ENCODE peak calls at places on chromosome 11, in four cellular contexts. One of them, this sample, is unnamed.

GRCh38 chr11:16604784-16605439 is 133.5 kb upstream of the C11orf58 start:
- DNase-seq in neural progenitor cell: peak; percentile 72
- DNase-seq in bronchial epithelial cell: peak; percentile 21
- DNase-seq in fibroblast of villous mesenchyme: peak; percentile 27
- DNase-seq in this sample: peak; percentile 29

GRCh38 chr11:68402355-68403031 is 58.1 kb upstream of the PPP6R3 start:
- DNase-seq in neural progenitor cell: peak; percentile 19
- DNase-seq in bronchial epithelial cell: no peak
- DNase-seq in fibroblast of villous mesenchyme: no peak
- DNase-seq in this sample: no peak

GRCh38 chr11:118198370-118198769 is 21.9 kb upstream of the SCN2B start:
- DNase-seq in fibroblast of villous mesenchyme: peak; percentile 51
- DNase-seq in bronchial epithelial cell: peak; percentile 54
- DNase-seq in neural progenitor cell: peak; percentile 82
- DNase-seq in this sample: peak; percentile 71

GRCh38 chr11:42555197-42555596 is 756.6 kb upstream of the API5 start:
- DNase-seq in bronchial epithelial cell: no peak
- DNase-seq in neural progenitor cell: no peak
- DNase-seq in fibroblast of villous mesenchyme: no peak
- DNase-seq in this sample: no peak

GRCh38 chr11:84687433-84687832 is 939.7 kb downstream of the DLG2 start:
- DNase-seq in neural progenitor cell: no peak
- DNase-seq in fibroblast of villous mesenchyme: no peak
- DNase-seq in bronchial epithelial cell: peak; percentile 89
- DNase-seq in this sample: no peak

GRCh38 chr11:36292311-36292722 is 3.1 kb upstream of the COMMD9 start:
- DNase-seq in bronchial epithelial cell: peak; percentile 43
- DNase-seq in fibroblast of villous mesenchyme: peak; percentile 65
- DNase-seq in neural progenitor cell: peak; percentile 47
- DNase-seq in this sample: peak; percentile 73

GRCh38 chr11:17439316-17439782 is 37.3 kb downstream of the ABCC8 start:
- DNase-seq in fibroblast of villous mesenchyme: no peak
- DNase-seq in neural progenitor cell: no peak
- DNase-seq in bronchial epithelial cell: peak; percentile 4
- DNase-seq in this sample: no peak

GRCh38 chr11:106988151-106988806 is 30.0 kb downstream of the GUCY1A2 start:
- DNase-seq in fibroblast of villous mesenchyme: peak; percentile 88
- DNase-seq in bronchial epithelial cell: peak; percentile 51
- DNase-seq in neural progenitor cell: no peak
- DNase-seq in this sample: peak; percentile 67

GRCh38 chr11:113245216-113245615 is 69.2 kb upstream of the TTC12 start:
- DNase-seq in bronchial epithelial cell: no peak
- DNase-seq in neural progenitor cell: no peak
- DNase-seq in fibroblast of villous mesenchyme: peak; percentile 19
- DNase-seq in this sample: no peak

GRCh38 chr11:114738954-114739353 is 60.6 kb downstream of the NXPE2 start:
- DNase-seq in bronchial epithelial cell: peak; percentile 65
- DNase-seq in neural progenitor cell: peak; percentile 71
- DNase-seq in fibroblast of villous mesenchyme: peak; percentile 51
- DNase-seq in this sample: peak; percentile 55

GRCh38 chr11:209275-210121 is 2.0 kb downstream of the RIC8A start:
- DNase-seq in fibroblast of villous mesenchyme: no peak
- DNase-seq in bronchial epithelial cell: no peak
- DNase-seq in neural progenitor cell: no peak
- DNase-seq in this sample: peak; percentile 31

GRCh38 chr11:37616291-37616690 is 1018.3 kb upstream of the RAG2 start:
- DNase-seq in bronchial epithelial cell: no peak
- DNase-seq in neural progenitor cell: no peak
- DNase-seq in fibroblast of villous mesenchyme: no peak
- DNase-seq in this sample: no peak

GRCh38 chr11:125345706-125346561 is 150.1 kb downstream of the FEZ1 start:
- DNase-seq in bronchial epithelial cell: peak; percentile 27
- DNase-seq in neural progenitor cell: peak; percentile 89
- DNase-seq in fibroblast of villous mesenchyme: peak; percentile 73
- DNase-seq in this sample: peak; percentile 92

GRCh38 chr11:27012254-27012921 is 18.5 kb downstream of the FIBIN start:
- DNase-seq in fibroblast of villous mesenchyme: peak; percentile 92
- DNase-seq in bronchial epithelial cell: peak; percentile 29
- DNase-seq in neural progenitor cell: peak; percentile 26
- DNase-seq in this sample: peak; percentile 51
- H3K4me3 ChIP-seq in fibroblast of villous mesenchyme: peak overlapping the region; percentile 32
- H3K4me3 ChIP-seq in bronchial epithelial cell: no peak overlapping the region
- H3K4me3 ChIP-seq in neural progenitor cell: no peak overlapping the region
- H3K4me3 ChIP-seq in this sample: no peak overlapping the region

GRCh38 chr11:121648306-121648705 is 195.5 kb upstream of the SORL1-AS1 start:
- DNase-seq in bronchial epithelial cell: no peak
- DNase-seq in fibroblast of villous mesenchyme: no peak
- DNase-seq in neural progenitor cell: no peak
- DNase-seq in this sample: no peak
- TF ChIP-seq CTCF in bronchial epithelial cell: no peak
- TF ChIP-seq CTCF in fibroblast of villous mesenchyme: no peak
- TF ChIP-seq CTCF in neural progenitor cell: peak; percentile 11
- TF ChIP-seq CTCF in this sample: no peak

DNA sequence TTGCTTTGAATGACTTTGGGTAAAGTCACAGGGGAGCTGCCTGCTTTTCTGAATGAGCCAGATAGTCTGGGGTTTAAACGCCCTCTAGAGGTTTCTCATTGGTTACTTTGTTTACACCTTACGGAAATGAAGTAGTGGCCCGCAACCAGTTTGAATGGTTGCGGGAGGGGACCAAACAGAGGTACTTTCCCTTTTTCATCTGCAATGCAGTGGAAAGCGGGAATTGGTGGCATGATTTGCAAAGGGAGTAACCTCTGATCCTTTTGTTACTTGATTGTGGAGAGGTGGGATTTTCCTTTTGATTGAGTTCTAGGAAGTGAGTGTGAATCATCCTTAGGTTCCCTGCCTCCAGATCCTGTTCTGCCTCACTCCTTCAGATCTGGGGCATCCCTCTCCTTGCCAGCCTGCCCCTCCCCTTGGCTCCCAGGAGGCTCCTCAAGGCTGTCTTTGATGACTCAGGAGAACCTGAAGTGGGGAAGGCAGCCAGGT is 15.9 kb upstream of the GLYATL1 start:
- DNase-seq in neural progenitor cell: peak; percentile 70
- DNase-seq in fibroblast of villous mesenchyme: peak; percentile 17
- DNase-seq in bronchial epithelial cell: peak; percentile 91
- DNase-seq in this sample: peak; percentile 29
- H3K4me3 ChIP-seq in neural progenitor cell: no peak overlapping the region
- H3K4me3 ChIP-seq in fibroblast of villous mesenchyme: no peak overlapping the region
- H3K4me3 ChIP-seq in bronchial epithelial cell: peak overlapping the region; percentile 14
- H3K4me3 ChIP-seq in this sample: no peak overlapping the region

GRCh38 chr11:41175304-41175972 is 284.0 kb downstream of the LRRC4C start:
- DNase-seq in bronchial epithelial cell: peak; percentile 12
- DNase-seq in neural progenitor cell: peak; percentile 4
- DNase-seq in fibroblast of villous mesenchyme: no peak
- DNase-seq in this sample: no peak

GRCh38 chr11:41177791-41178190 is 281.7 kb downstream of the LRRC4C start:
- DNase-seq in neural progenitor cell: no peak
- DNase-seq in bronchial epithelial cell: no peak
- DNase-seq in fibroblast of villous mesenchyme: no peak
- DNase-seq in this sample: no peak
- TF ChIP-seq CTCF in neural progenitor cell: no peak
- TF ChIP-seq CTCF in bronchial epithelial cell: no peak
- TF ChIP-seq CTCF in fibroblast of villous mesenchyme: no peak
- TF ChIP-seq CTCF in this sample: no peak

DNA sequence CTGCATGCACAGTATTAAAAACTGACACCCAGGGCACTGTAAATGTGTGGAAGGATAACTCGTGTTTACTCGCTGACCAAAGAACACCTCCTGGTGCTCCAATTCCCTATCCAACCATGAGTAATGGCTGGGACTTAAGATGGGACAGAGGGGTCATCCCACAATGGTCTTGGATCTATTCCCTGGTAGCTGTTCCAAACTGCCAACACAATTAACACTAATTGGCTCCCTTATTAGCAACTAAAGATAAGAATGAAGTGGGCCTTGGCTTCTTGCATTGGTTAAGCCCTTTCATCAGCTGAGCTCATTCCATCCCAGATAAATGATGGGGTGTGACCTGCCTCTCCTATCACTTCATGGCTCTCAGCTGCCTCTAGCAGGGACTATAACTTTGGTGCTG is 1.5 kb upstream of the SIK3 start:
- DNase-seq in bronchial epithelial cell: no peak
- DNase-seq in fibroblast of villous mesenchyme: no peak
- DNase-seq in neural progenitor cell: peak; percentile 38
- DNase-seq in this sample: no peak
- H3K4me3 ChIP-seq in bronchial epithelial cell: no peak overlapping the region
- H3K4me3 ChIP-seq in fibroblast of villous mesenchyme: no peak overlapping the region
- H3K4me3 ChIP-seq in neural progenitor cell: no peak overlapping the region
- H3K4me3 ChIP-seq in this sample: no peak overlapping the region

GRCh38 chr11:28529046-28529445 is 420.9 kb downstream of the METTL15 start:
- DNase-seq in bronchial epithelial cell: no peak
- DNase-seq in fibroblast of villous mesenchyme: peak; percentile 81
- DNase-seq in neural progenitor cell: no peak
- DNase-seq in this sample: peak; percentile 27

GRCh38 chr11:28528217-28528616 is 420.0 kb downstream of the METTL15 start:
- DNase-seq in fibroblast of villous mesenchyme: no peak
- DNase-seq in neural progenitor cell: no peak
- DNase-seq in bronchial epithelial cell: no peak
- DNase-seq in this sample: no peak

GRCh38 chr11:28526406-28526751 is 418.2 kb downstream of the METTL15 start:
- DNase-seq in bronchial epithelial cell: no peak
- DNase-seq in fibroblast of villous mesenchyme: peak; percentile 23
- DNase-seq in neural progenitor cell: no peak
- DNase-seq in this sample: peak; percentile 4

GRCh38 chr11:28525636-28526405 is 417.6 kb downstream of the METTL15 start:
- DNase-seq in fibroblast of villous mesenchyme: no peak
- DNase-seq in neural progenitor cell: no peak
- DNase-seq in bronchial epithelial cell: no peak
- DNase-seq in this sample: no peak

DNA sequence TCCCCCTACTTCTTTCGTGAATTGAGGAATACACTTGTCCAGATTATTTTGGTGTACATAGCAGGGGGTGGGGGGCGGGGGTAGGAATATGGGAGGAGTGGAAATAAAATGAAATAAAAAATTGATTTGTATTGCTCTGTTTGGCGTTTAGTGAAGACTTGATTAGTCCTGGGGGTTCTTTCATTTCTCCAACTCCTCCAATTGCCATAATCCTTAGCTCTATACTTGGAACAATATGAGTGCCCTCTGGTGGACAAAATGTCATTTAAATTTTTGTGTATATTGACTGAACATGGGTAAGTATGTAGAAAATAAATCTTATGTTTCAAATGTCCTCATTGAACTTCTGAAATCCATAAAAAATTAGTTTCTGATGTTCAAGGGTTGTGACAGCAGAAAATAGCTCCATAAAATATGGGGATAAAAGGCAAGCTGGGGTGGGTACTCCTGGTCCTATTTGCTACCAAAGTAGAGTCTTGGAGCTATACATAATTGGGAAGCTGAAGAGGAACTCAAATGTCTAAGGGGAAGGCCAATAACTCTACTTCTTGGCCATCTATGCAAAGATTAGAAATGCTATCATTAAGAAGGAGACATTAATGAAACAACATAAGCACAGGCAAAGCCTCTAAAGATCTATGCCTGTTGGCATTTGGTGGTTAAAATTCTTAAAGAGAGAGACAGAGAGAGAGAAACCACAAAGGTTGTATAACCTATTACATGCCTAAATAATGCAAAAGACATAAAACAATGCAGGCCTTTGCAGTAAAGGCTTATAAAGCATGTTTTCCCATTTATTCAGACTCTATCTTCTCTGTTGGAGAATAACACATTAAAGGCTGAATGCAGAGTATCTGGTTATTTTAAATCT is 421.6 kb downstream of the METTL15 start:
- DNase-seq in neural progenitor cell: peak; percentile 62
- DNase-seq in fibroblast of villous mesenchyme: peak; percentile 80
- DNase-seq in bronchial epithelial cell: peak; percentile 59
- DNase-seq in this sample: peak; percentile 88
- TF ChIP-seq CTCF in neural progenitor cell: peak; percentile 67
- TF ChIP-seq CTCF in fibroblast of villous mesenchyme: peak; percentile 44
- TF ChIP-seq CTCF in bronchial epithelial cell: peak; percentile 22
- TF ChIP-seq CTCF in this sample: peak; percentile 30

DNA sequence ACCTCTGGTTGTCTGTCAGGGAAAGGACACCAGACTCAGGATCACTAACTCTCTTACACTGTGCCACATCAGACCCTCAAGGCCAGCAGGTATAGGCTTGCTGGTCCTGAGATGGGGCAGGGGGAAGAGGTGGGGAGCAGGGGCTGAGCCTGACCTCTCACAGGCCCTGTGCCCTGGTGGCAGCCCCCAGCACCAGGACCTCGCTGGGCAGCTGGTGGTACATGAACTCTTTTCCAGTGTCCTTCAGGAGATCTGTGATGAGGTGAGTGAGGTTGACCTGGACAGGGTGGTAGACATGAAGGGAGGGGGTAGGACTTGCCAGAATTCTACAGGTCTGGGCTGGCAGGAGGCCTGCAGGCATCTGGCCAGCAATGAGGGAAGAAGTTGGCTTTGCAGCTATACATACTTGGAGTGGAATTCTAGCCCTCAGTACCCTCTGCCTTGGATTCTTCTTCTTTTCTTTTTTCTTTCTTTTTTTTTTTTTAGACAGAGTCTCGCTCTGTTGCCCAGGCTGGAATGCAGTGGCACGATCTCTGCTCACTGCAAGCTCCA is 1.4 kb downstream of the NUDT22 start:
- DNase-seq in fibroblast of villous mesenchyme: no peak
- DNase-seq in neural progenitor cell: no peak
- DNase-seq in bronchial epithelial cell: peak; percentile 62
- DNase-seq in this sample: peak; percentile 51
- H3K4me3 ChIP-seq in fibroblast of villous mesenchyme: peak overlapping the region; percentile 90
- H3K4me3 ChIP-seq in neural progenitor cell: no peak overlapping the region
- H3K4me3 ChIP-seq in bronchial epithelial cell: peak overlapping the region; percentile 65
- H3K4me3 ChIP-seq in this sample: peak overlapping the region; percentile 89

DNA sequence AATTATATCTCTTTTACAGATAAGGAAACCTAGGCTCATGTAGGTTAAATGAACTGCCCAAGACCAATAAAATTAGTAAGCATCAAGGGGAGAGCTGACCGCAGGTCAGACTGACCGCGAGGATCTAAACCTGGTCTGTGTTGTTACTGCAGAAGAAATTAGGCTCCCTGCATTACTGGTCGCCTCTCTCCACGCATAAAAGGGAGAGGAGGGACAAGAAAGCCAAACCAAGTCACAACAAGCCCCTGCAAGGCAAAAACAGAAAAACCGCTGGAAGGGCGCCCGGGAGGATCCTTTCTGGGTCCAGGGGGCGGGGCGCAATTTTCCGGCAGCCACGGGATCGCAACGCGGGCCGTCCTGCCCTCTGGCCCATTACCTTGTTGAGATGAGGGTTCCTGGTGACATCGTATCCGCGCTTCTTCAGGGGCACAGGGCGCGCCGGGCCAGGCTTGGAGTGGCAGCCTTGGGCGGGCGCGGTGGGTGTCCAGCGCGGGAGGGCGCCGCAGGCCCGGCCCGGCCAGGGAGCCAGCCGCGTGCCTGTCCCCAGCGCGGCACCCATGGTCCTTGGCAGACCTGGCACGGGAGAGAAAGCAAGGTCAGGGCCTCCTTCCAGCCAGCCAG is 920 bp downstream of the ME3 start:
- DNase-seq in neural progenitor cell: peak; percentile 47
- DNase-seq in fibroblast of villous mesenchyme: peak; percentile 38
- DNase-seq in bronchial epithelial cell: no peak
- DNase-seq in this sample: peak; percentile 64
- TF ChIP-seq CTCF in neural progenitor cell: no peak
- TF ChIP-seq CTCF in fibroblast of villous mesenchyme: no peak
- TF ChIP-seq CTCF in bronchial epithelial cell: no peak
- TF ChIP-seq CTCF in this sample: no peak

This sample was measured in cardiac fibroblast.